ENCODE peak calls at places on chromosomes 11 and 22, in six cellular contexts. One of them, this sample, is unnamed. For H3K4me1, the result is how much of the 10 kb centered on the place peaks cover.

GRCh38 chr11:96393753-96394348 is 4.0 kb downstream of the JRKL start:
- DNase-seq in transverse colon: no peak
- DNase-seq in A549: peak
- DNase-seq in body of pancreas: no peak
- DNase-seq in sigmoid colon: no peak
- DNase-seq in esophagus squamous epithelium: no peak
- DNase-seq in this sample: no peak

GRCh38 chr22:19016081-19016480 is 80.0 kb upstream of the PRODH start:
- DNase-seq in transverse colon: no peak
- DNase-seq in A549: no peak
- DNase-seq in body of pancreas: no peak
- DNase-seq in sigmoid colon: no peak
- DNase-seq in esophagus squamous epithelium: no peak
- DNase-seq in this sample: no peak

GRCh38 chr22:23984430-23984829 is 4.5 kb downstream of the GSTT2 start:
- DNase-seq in transverse colon: no peak
- DNase-seq in A549: no peak
- DNase-seq in body of pancreas: no peak
- DNase-seq in sigmoid colon: no peak
- DNase-seq in esophagus squamous epithelium: no peak
- DNase-seq in this sample: peak

GRCh38 chr22:49258107-49259010 is 569.3 kb downstream of the BRD1 start:
- DNase-seq in transverse colon: no peak
- DNase-seq in A549: no peak
- DNase-seq in body of pancreas: no peak
- DNase-seq in sigmoid colon: no peak
- DNase-seq in esophagus squamous epithelium: no peak
- DNase-seq in this sample: peak

GRCh38 chr11:46290598-46291309 is 13.3 kb downstream of the CREB3L1 start:
- DNase-seq in transverse colon: peak
- DNase-seq in A549: no peak
- DNase-seq in body of pancreas: peak
- DNase-seq in sigmoid colon: peak
- DNase-seq in esophagus squamous epithelium: no peak
- DNase-seq in this sample: peak

GRCh38 chr11:120337133-120337895 is 1.1 kb downstream of the ARHGEF12 start:
- DNase-seq in transverse colon: peak
- DNase-seq in A549: no peak
- DNase-seq in body of pancreas: peak
- DNase-seq in sigmoid colon: peak
- DNase-seq in esophagus squamous epithelium: no peak
- DNase-seq in this sample: peak

GRCh38 chr11:67486481-67487195 is 3.8 kb downstream of the AIP start:
- DNase-seq in transverse colon: peak
- DNase-seq in A549: no peak
- DNase-seq in body of pancreas: no peak
- DNase-seq in sigmoid colon: no peak
- DNase-seq in esophagus squamous epithelium: no peak
- DNase-seq in this sample: no peak

GRCh38 chr11:31218847-31219246 is 150.7 kb downstream of the DCDC1 start:
- DNase-seq in transverse colon: no peak
- DNase-seq in A549: no peak
- DNase-seq in body of pancreas: no peak
- DNase-seq in sigmoid colon: no peak
- DNase-seq in esophagus squamous epithelium: no peak
- DNase-seq in this sample: no peak

GRCh38 chr11:63877658-63878241 is 38.8 kb downstream of the MARK2 start:
- DNase-seq in transverse colon: no peak
- DNase-seq in A549: no peak
- DNase-seq in body of pancreas: peak
- DNase-seq in sigmoid colon: no peak
- DNase-seq in esophagus squamous epithelium: no peak
- DNase-seq in this sample: no peak

GRCh38 chr11:2158966-2159365 is 2.0 kb downstream of the INS start:
- DNase-seq in transverse colon: no peak
- DNase-seq in A549: no peak
- DNase-seq in body of pancreas: no peak
- DNase-seq in sigmoid colon: no peak
- DNase-seq in esophagus squamous epithelium: no peak
- DNase-seq in this sample: no peak
- TF ChIP-seq POLR2A in transverse colon: no peak
- TF ChIP-seq POLR2A in A549: no peak
- TF ChIP-seq POLR2A in body of pancreas: no peak
- TF ChIP-seq POLR2A in sigmoid colon: no peak
- TF ChIP-seq POLR2A in esophagus squamous epithelium: no peak
- TF ChIP-seq POLR2A in this sample: no peak

DNA sequence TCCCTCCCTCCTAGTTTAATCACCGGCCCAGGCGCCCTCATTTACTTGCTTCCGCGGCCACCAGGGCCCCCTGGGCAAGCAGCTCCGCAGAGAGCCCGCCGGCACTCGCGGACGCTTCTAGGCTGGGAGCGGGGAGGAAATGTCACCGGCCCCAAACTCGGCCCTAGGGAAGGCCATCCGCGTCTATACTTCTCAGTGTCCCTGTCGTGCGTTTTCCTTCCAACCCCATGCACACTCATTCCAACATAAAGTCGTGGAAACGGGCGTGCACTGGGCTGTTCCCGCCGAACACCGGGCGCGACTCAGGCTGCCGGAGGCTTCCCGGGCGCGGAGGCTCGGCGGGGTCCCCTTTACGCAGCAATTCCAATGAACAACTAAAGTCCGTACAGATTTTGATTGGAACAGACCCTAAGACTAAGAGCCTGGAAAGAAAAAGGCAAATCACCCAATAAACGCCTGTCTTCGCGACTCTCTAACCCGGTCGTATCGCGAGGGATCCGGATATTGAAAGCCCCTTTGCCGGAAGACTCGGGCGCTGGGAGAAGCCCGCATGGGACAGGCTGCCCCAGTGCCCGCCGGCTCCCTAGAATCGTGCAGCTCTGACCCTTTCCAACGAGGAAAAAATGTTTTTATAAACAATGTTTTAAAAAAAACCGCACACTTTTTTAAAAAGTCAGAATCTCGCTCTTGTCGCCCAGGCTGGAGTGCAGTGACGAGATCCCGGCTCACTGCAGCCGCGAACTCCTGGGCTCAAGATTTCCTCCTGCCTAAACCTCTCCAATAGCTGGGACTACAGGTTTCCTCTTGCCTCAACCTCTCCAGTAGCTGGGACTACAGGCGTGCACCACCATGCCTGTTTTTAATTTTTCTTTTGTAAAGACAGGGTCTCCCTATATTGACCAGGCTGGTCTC is 1.3 kb upstream of the BARX2 start:
- DNase-seq in transverse colon: peak
- DNase-seq in A549: no peak
- DNase-seq in body of pancreas: no peak
- DNase-seq in sigmoid colon: no peak
- DNase-seq in esophagus squamous epithelium: no peak
- DNase-seq in this sample: no peak
- H3K4me3 ChIP-seq in transverse colon: peak
- H3K4me3 ChIP-seq in A549: peak
- H3K4me3 ChIP-seq in body of pancreas: peak
- H3K4me3 ChIP-seq in sigmoid colon: no peak
- H3K4me3 ChIP-seq in esophagus squamous epithelium: peak
- H3K4me3 ChIP-seq in this sample: peak

GRCh38 chr11:114172871-114173444 is 113.4 kb downstream of the ZBTB16 start:
- DNase-seq in transverse colon: no peak
- DNase-seq in A549: no peak
- DNase-seq in body of pancreas: no peak
- DNase-seq in sigmoid colon: no peak
- DNase-seq in esophagus squamous epithelium: no peak
- DNase-seq in this sample: no peak
- H3K4me1 ChIP-seq in transverse colon: half or more
- H3K4me1 ChIP-seq in A549: under half
- H3K4me1 ChIP-seq in body of pancreas: half or more
- H3K4me1 ChIP-seq in sigmoid colon: under half
- H3K4me1 ChIP-seq in esophagus squamous epithelium: under half
- H3K4me1 ChIP-seq in this sample: under half

DNA sequence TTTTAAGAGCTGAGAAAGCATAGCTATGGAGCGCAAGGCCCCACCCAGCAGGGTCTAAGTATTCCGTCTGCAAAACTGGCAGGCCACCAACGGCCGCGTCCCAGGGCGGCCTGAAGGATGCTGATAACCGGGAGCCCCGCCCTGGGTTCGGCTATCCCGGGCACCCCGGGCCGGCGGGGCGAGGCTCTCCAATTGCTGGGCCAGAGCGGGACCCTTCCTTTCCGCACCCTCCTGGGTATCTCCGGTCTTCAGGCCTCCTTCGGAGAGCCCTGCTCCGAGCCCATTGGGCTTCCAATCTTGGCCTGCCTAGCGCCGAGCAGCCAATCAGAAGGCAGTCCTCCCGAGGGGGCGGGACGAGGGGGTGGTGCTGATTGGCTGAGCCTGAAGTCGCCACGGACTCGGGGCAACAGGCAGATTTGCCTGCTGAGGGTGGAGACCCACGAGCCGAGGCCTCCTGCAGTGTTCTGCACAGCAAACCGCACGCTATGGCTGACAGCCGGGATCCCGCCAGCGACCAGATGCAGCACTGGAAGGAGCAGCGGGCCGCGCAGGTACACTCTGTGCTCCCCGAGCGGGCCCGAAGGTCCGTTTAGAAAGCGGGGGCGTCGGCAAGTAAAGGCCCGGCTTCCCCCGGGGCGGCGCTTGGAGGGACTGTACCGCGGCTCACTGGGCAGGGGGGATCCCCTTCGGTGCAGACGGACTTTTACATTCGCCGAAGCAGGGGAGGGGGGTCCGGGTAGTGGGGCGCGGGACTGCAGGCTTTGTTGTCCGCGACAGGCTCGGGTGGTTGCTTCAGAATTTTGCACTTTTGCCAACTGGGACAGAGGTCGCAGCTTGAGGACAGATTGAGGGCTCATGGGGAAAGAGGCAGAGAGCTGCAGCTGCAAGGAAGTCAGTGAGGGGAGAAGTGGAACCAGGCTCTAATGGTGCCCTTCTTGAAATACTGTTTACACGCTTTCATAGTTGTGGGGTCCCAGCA is at the start of gene CAT:
- DNase-seq in transverse colon: peak
- DNase-seq in A549: peak
- DNase-seq in body of pancreas: peak
- DNase-seq in sigmoid colon: peak
- DNase-seq in esophagus squamous epithelium: peak
- DNase-seq in this sample: peak
- TF ChIP-seq POLR2A in transverse colon: peak
- TF ChIP-seq POLR2A in A549: peak
- TF ChIP-seq POLR2A in body of pancreas: peak
- TF ChIP-seq POLR2A in sigmoid colon: peak
- TF ChIP-seq POLR2A in esophagus squamous epithelium: peak
- TF ChIP-seq POLR2A in this sample: peak

DNA sequence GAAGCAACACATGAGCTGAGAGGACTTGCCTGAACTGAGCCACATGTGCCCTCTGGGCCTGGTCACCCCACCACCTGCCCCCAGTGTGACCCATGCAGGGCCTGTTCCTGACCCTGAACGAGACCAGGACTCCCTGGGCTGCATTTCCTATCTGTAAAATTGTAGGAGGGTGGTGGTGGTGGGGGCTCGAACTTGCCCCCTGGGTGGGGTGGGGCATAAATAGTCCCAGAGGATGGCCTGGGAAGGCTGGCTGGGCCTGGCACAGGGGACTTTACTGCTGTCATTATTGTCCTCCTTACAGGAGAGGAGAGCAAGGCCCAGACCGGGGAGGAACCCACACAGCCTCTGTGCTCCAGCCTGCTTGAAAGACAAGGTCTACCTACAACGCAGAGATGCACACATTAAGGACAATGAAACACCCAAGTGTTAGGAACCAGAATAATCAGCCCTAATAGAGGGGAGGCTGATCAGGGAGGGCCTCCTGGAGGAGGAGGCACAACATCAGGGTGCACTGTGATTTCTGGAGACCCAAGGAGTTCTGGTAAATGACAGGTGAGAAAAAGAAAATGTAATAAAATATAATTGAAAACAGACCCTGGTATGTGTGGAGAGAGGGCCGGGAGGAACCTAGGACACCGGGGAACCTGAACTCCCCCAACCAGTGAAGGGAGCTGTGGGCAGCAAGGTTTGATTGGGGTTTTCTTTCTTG is 2.8 kb upstream of the AIFM3 start:
- DNase-seq in transverse colon: no peak
- DNase-seq in A549: no peak
- DNase-seq in body of pancreas: no peak
- DNase-seq in sigmoid colon: no peak
- DNase-seq in esophagus squamous epithelium: no peak
- DNase-seq in this sample: no peak
- H3K4me3 ChIP-seq in transverse colon: peak
- H3K4me3 ChIP-seq in A549: no peak
- H3K4me3 ChIP-seq in body of pancreas: no peak
- H3K4me3 ChIP-seq in sigmoid colon: no peak
- H3K4me3 ChIP-seq in esophagus squamous epithelium: peak
- H3K4me3 ChIP-seq in this sample: peak

GRCh38 chr11:12242071-12242672 is 131.8 kb downstream of the MICAL2 start:
- DNase-seq in transverse colon: no peak
- DNase-seq in A549: no peak
- DNase-seq in body of pancreas: peak
- DNase-seq in sigmoid colon: no peak
- DNase-seq in esophagus squamous epithelium: no peak
- DNase-seq in this sample: no peak

GRCh38 chr11:12239396-12240298 is 129.3 kb downstream of the MICAL2 start:
- DNase-seq in transverse colon: no peak
- DNase-seq in A549: no peak
- DNase-seq in body of pancreas: peak
- DNase-seq in sigmoid colon: no peak
- DNase-seq in esophagus squamous epithelium: no peak
- DNase-seq in this sample: no peak

GRCh38 chr11:12238420-12238819 is 128.0 kb downstream of the MICAL2 start:
- DNase-seq in transverse colon: no peak
- DNase-seq in A549: no peak
- DNase-seq in body of pancreas: no peak
- DNase-seq in sigmoid colon: no peak
- DNase-seq in esophagus squamous epithelium: no peak
- DNase-seq in this sample: no peak

GRCh38 chr11:12241401-12241800 is 131.0 kb downstream of the MICAL2 start:
- DNase-seq in transverse colon: no peak
- DNase-seq in A549: no peak
- DNase-seq in body of pancreas: peak
- DNase-seq in sigmoid colon: no peak
- DNase-seq in esophagus squamous epithelium: no peak
- DNase-seq in this sample: no peak

GRCh38 chr11:12240669-12241068 is 130.3 kb downstream of the MICAL2 start:
- DNase-seq in transverse colon: no peak
- DNase-seq in A549: no peak
- DNase-seq in body of pancreas: no peak
- DNase-seq in sigmoid colon: no peak
- DNase-seq in esophagus squamous epithelium: no peak
- DNase-seq in this sample: no peak
- H3K4me1 ChIP-seq in transverse colon: under half
- H3K4me1 ChIP-seq in A549: under half
- H3K4me1 ChIP-seq in body of pancreas: half or more
- H3K4me1 ChIP-seq in sigmoid colon: under half
- H3K4me1 ChIP-seq in esophagus squamous epithelium: under half
- H3K4me1 ChIP-seq in this sample: under half

This sample was measured in Peyer's patch.